ENCODE peak calls at places on chromosome 3, in six cellular contexts. P, A, X, B, H and V are unnamed samples. For H3K4me1, the result is how much of the 10 kb centered on the place peaks cover.

GRCh38 chr3:96267577-96267976 is 546.8 kb upstream of the EPHA6 start:
- DNase-seq in P (no peak), A (no peak), X (no peak), B (peak), H (no peak), V (no peak)

GRCh38 chr3:42803800-42804112 is 534 bp downstream of the HIGD1A start:
- DNase-seq in P (peak), A (peak), X (peak), B (no peak), H (peak), V (no peak)

GRCh38 chr3:146313411-146314111 is 62.7 kb upstream of the PLSCR4 start:
- DNase-seq in P (no peak), A (no peak), X (no peak), B (peak), H (no peak), V (no peak)

GRCh38 chr3:16048435-16049318 is 125.8 kb upstream of the GALNT15 start:
- DNase-seq in P (peak), A (no peak), X (no peak), B (peak), H (no peak), V (no peak)

GRCh38 chr3:114623420-114624046 is 329.7 kb downstream of the TIGIT start:
- DNase-seq in P (no peak), A (no peak), X (no peak), B (no peak), H (no peak), V (no peak)

GRCh38 chr3:25849101-25849500 is 59.2 kb downstream of the OXSM start:
- DNase-seq in P (no peak), A (no peak), X (no peak), B (no peak), H (no peak), V (no peak)

GRCh38 chr3:123119802-123120201 is 53.0 kb downstream of the PDIA5 start:
- DNase-seq in P (no peak), A (peak), X (peak), B (no peak), H (no peak), V (no peak)

GRCh38 chr3:71723452-71724170 is 1.6 kb downstream of the EIF4E3 start:
- DNase-seq in P (no peak), A (no peak), X (no peak), B (no peak), H (no peak), V (peak)

GRCh38 chr3:99409961-99410360 is 228.4 kb upstream of the COL8A1 start:
- DNase-seq in P (no peak), A (no peak), X (no peak), B (no peak), H (no peak), V (no peak)

GRCh38 chr3:144677118-144677517 is 705.5 kb downstream of the DIPK2A start:
- DNase-seq in P (no peak), A (no peak), X (no peak), B (peak), H (no peak), V (no peak)

GRCh38 chr3:142808103-142808917 is 80.6 kb downstream of the PCOLCE2 start:
- DNase-seq in P (no peak), A (no peak), X (no peak), B (peak), H (no peak), V (no peak)

GRCh38 chr3:115330406-115330805 is 183.3 kb upstream of the ZBTB20 start:
- DNase-seq in P (no peak), A (no peak), X (no peak), B (peak), H (no peak), V (no peak)

GRCh38 chr3:188472331-188472730 is 318.4 kb downstream of the LPP start:
- DNase-seq in P (no peak), A (no peak), X (no peak), B (peak), H (no peak), V (no peak)

GRCh38 chr3:119703900-119704531 is 1.2 kb downstream of the CFAP91 start:
- DNase-seq in P (no peak), A (no peak), X (no peak), B (no peak), H (no peak), V (no peak)

GRCh38 chr3:127093312-127093711 is 99.6 kb upstream of the PRR23E start:
- DNase-seq in P (no peak), A (peak), X (peak), B (no peak), H (no peak), V (no peak)

GRCh38 chr3:32246079-32246675 is 7.7 kb downstream of the CMTM8 start:
- DNase-seq in P (no peak), A (no peak), X (no peak), B (peak), H (no peak), V (no peak)

GRCh38 chr3:177050466-177051237 is 146.6 kb downstream of the TBL1XR1 start:
- DNase-seq in P (no peak), A (no peak), X (no peak), B (peak), H (no peak), V (no peak)

GRCh38 chr3:171967932-171968678 is 71.3 kb upstream of the FNDC3B start:
- DNase-seq in P (no peak), A (no peak), X (no peak), B (peak), H (no peak), V (no peak)

GRCh38 chr3:171963546-171963945 is 75.8 kb upstream of the FNDC3B start:
- DNase-seq in P (no peak), A (no peak), X (no peak), B (no peak), H (no peak), V (no peak)

GRCh38 chr3:171965088-171965712 is 74.2 kb upstream of the FNDC3B start:
- DNase-seq in P (no peak), A (no peak), X (no peak), B (no peak), H (no peak), V (no peak)

GRCh38 chr3:171967137-171967783 is 72.1 kb upstream of the FNDC3B start:
- DNase-seq in P (no peak), A (no peak), X (no peak), B (peak), H (no peak), V (no peak)

DNA sequence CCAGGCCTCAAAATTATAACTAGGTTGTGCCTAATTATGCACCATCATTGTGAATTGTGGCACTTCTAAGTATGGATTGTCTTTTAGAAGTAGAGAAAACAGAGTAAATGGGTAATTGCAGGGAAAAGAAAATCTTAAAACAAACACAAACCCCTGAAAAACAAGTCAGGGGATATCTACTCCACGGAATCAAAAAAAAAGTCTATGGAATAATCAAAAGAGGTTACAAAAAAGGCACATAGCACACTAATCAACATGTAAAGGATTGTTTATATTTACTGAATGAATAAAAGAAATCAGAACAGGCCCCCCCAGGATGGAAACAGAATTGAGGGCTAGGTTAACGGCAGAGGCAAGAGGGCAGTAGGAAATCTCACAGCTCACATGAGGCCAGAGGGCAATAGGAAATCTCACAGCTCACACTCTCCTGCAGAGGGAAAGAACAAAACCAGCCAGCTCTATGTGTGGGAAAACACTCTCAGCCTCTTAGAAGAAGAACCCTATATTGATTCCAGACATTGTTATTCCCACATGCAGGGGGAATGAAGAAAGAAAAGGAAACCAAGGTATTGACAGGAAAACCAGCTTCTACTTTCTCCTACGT is 72.7 kb upstream of the FNDC3B start:
- DNase-seq in P (no peak), A (no peak), X (no peak), B (no peak), H (no peak), V (no peak)
- H3K27ac ChIP-seq in P (no peak), A (peak), X (no peak), B (peak), H (peak), V (no peak)

DNA sequence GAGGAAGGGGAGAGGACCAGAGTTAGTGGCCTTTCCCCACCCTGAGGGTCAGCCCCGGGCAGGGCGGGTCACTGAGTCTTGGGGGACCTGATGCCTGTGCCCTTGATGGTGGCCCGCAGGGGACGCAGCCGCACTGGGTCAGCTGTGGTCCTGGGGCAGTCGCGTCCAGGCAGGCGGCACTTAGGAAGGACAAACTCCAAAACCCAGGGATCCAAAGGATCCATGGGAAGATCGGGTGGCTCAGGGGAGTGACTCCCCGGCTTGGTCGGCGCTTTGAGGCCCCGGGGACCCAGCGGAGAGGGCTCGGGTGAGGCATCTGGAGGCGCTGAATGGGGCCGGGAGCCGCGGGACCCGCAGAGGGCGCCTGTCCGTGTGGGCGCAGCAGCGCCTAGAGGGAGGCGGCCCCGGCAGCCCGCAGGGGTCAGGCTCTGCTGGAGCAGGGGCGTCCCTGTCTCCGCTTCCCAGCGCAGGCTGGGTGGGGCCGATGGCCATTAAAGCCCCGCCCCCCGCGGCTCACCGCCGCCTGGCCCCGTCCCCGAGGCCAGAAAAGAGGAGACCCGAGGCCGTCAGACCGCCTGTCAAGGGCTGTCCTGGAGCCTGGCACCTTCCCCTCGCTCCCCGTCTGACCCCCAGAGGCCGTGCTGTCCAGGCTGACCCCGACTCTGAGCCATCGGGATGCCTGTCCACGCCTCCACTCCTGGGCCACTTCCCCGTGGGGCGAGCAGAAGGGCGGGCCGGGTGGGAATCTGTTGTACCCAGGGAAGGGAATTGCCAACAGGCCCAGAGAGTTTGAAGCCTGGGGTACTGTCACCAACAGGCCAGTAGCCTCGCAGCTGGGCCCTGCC is 17.4 kb downstream of the CIDEC start:
- DNase-seq in P (peak), A (peak), X (peak), B (peak), H (no peak), V (peak)
- TF ChIP-seq CTCF in P (peak), A (peak), X (no peak), B (peak), H (peak), V (no peak)

GRCh38 chr3:129116482-129116946 is 5.1 kb downstream of the RAB43 start:
- DNase-seq in P (no peak), A (no peak), X (no peak), B (no peak), H (no peak), V (no peak)

GRCh38 chr3:129120254-129121004 is 1.2 kb downstream of the RAB43 start:
- DNase-seq in P (peak), A (peak), X (peak), B (peak), H (peak), V (peak)

GRCh38 chr3:129117134-129117533 is 4.5 kb downstream of the RAB43 start:
- DNase-seq in P (no peak), A (no peak), X (no peak), B (no peak), H (no peak), V (no peak)

GRCh38 chr3:129119365-129120100 is 2.1 kb downstream of the RAB43 start:
- DNase-seq in P (no peak), A (peak), X (peak), B (peak), H (no peak), V (peak)

GRCh38 chr3:129118745-129119144 is 2.9 kb downstream of the RAB43 start:
- DNase-seq in P (no peak), A (no peak), X (no peak), B (no peak), H (no peak), V (peak)
- H3K4me1 ChIP-seq in P (under half), A (half or more), X (under half), B (under half), H (under half), V (under half)

GRCh38 chr3:134378384-134378783 is 4.1 kb upstream of the AMOTL2 start:
- DNase-seq in P (no peak), A (peak), X (no peak), B (peak), H (peak), V (no peak)

GRCh38 chr3:134378818-134379217 is 4.6 kb upstream of the AMOTL2 start:
- DNase-seq in P (no peak), A (peak), X (no peak), B (peak), H (peak), V (no peak)

GRCh38 chr3:134380249-134380648 is 6.0 kb upstream of the AMOTL2 start:
- DNase-seq in P (no peak), A (no peak), X (no peak), B (no peak), H (no peak), V (no peak)

GRCh38 chr3:134381836-134382442 is 7.7 kb upstream of the AMOTL2 start:
- DNase-seq in P (no peak), A (peak), X (peak), B (peak), H (peak), V (no peak)

DNA sequence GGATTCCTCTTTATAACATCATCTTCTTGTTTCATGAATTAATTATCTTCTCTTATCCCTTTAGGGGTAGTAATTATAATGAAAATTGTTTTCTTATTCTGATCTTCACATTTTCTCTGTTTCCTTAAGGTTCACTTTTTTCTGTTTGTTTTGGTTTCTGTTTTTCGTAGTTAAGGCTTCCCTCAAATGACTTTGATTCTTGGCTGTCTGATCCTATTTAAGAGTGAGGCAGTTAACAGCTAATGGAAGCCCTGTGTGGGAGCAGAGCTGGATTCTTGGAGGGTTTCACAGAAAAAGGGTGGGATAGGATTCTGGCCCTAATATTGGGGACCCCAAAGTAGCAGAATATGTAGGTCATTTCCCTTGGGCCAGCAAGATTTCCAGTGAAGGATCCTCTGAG is 6.8 kb upstream of the AMOTL2 start:
- DNase-seq in P (no peak), A (no peak), X (no peak), B (no peak), H (no peak), V (no peak)
- H3K27ac ChIP-seq in P (peak), A (no peak), X (no peak), B (peak), H (no peak), V (no peak)

DNA sequence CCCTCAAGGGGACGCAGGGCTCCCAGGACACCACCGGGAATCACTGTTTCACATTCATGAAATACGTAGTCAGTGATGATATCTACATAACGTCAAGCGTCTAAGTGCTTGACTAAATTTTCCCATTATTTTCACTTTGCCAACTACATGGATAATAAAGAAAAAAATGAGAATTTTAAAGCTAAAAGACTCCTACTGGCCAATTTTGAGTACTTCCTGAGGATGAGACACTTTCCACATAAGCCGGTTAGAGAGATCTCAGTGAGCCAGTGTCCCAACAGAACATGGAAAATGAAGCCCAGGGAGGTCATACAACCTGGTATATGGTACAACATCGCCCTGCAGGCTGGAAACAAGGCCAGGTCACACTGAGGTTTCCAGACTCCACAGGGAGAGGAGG is 928.1 kb downstream of the FHIT start:
- DNase-seq in P (no peak), A (no peak), X (no peak), B (no peak), H (no peak), V (no peak)
- TF ChIP-seq CTCF in P (no peak), A (no peak), X (no peak), B (no peak), H (no peak), V (no peak)

GRCh38 chr3:13020159-13020558 is 53.1 kb downstream of the IQSEC1 start:
- DNase-seq in P (no peak), A (peak), X (peak), B (no peak), H (no peak), V (no peak)
- H3K4me1 ChIP-seq in P (under half), A (half or more), X (under half), B (under half), H (under half), V (under half)